ENCODE peak calls at places on chromosomes 7 and 10, in seven cellular contexts. U is GM23338; I is upper lobe of left lung; N is A549; Y is transverse colon; D is effector memory CD4-positive, alpha-beta T cell; W is GM23248. S is an unnamed sample. For H3K4me1, the result is how much of the 10 kb centered on the place peaks cover.

GRCh38 chr10:16950686-16951681 is 133.8 kb upstream of the RSU1 start:
- DNase-seq in I (no peak), U (peak), W (peak), N (no peak), Y (no peak), D (no peak), S (no peak)

GRCh38 chr10:13526952-13527863 is 1.6 kb downstream of the BEND7 start:
- DNase-seq in U (peak), N (peak), Y (no peak), W (peak), D (no peak), I (no peak), S (no peak)

GRCh38 chr10:14253079-14253478 is 77.6 kb downstream of the FRMD4A start:
- DNase-seq in U (no peak), D (no peak), W (no peak), N (no peak), I (no peak), Y (no peak), S (no peak)

GRCh38 chr7:29588900-29589696 is 25.5 kb downstream of the PRR15 start:
- DNase-seq in Y (peak), W (peak), U (peak), I (no peak), N (peak), D (no peak), S (no peak)

GRCh38 chr7:20268832-20269231 is 51.6 kb upstream of the MACC1 start:
- DNase-seq in I (no peak), Y (no peak), W (peak), U (no peak), D (no peak), N (no peak), S (no peak)

GRCh38 chr7:134298902-134299683 is 17.6 kb downstream of the SLC35B4 start:
- DNase-seq in Y (peak), W (no peak), I (no peak), N (no peak), U (no peak), D (no peak), S (no peak)

GRCh38 chr10:94735197-94735596 is 27.3 kb upstream of the CYP2C19 start:
- DNase-seq in Y (no peak), W (no peak), I (no peak), U (no peak), N (no peak), D (no peak), S (no peak)

GRCh38 chr10:70125918-70126590 is 6.6 kb downstream of the AIFM2 start:
- DNase-seq in U (no peak), W (no peak), D (no peak), Y (no peak), N (no peak), I (no peak), S (no peak)

GRCh38 chr7:114916261-114916892 is 5.5 kb upstream of the MDFIC start:
- DNase-seq in N (no peak), U (no peak), W (no peak), Y (no peak), I (no peak), D (no peak), S (no peak)

GRCh38 chr10:124709862-124710261 is 34.3 kb downstream of the FAM53B start:
- DNase-seq in D (no peak), U (no peak), Y (peak), N (no peak), I (peak), W (no peak), S (peak)

GRCh38 chr10:124711145-124711544 is 33.0 kb downstream of the FAM53B start:
- DNase-seq in N (no peak), I (no peak), U (no peak), W (no peak), D (no peak), Y (no peak), S (no peak)

GRCh38 chr10:124708246-124708779 is 35.9 kb downstream of the FAM53B start:
- DNase-seq in I (no peak), W (no peak), D (no peak), U (no peak), N (no peak), Y (no peak), S (no peak)

GRCh38 chr10:124708922-124709520 is 35.2 kb downstream of the FAM53B start:
- DNase-seq in N (no peak), I (no peak), U (peak), Y (no peak), W (no peak), D (no peak), S (no peak)

DNA sequence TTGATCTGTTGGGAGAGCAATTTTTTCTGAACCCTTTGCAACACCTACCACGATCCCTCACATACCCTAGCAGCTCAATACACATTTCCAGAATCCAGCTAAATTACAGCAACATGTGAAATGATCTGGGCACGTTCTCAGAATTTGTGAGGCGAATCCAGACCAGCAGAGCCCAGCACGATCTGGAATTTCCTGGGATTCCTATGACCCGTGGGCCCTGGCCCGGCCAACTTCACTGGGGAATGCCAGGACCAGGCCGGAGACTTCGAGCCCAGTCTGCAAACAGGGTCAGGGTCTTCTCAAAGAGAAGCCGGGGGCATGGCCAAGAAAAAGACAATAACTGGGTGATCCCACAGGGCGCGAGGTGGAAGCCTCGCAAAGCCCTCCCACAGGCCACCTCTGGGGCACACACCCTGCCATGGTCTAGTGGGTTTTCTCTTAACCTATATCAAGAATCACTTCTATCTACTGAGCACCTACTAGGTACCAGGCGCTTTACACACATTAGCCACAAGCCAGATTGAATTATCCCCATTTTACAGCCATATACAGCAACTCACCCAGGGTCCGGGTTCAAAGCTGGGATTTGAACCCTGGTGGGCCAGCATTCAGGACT is 33.8 kb downstream of the FAM53B start:
- DNase-seq in D (no peak), I (no peak), Y (no peak), U (no peak), W (no peak), N (no peak), S (no peak)
- H3K4me1 ChIP-seq in D (half or more), I (half or more), Y (half or more), U (under half), W (under half), N (under half), S (under half)

GRCh38 chr10:63711866-63712716 is 190.9 kb downstream of the REEP3 start:
- DNase-seq in U (no peak), N (peak), I (peak), D (no peak), Y (peak), W (peak), S (peak)

GRCh38 chr10:63710703-63711102 is 189.5 kb downstream of the REEP3 start:
- DNase-seq in I (no peak), N (no peak), Y (no peak), D (no peak), W (no peak), U (no peak), S (no peak)

GRCh38 chr10:63713191-63714144 is 192.3 kb downstream of the REEP3 start:
- DNase-seq in N (no peak), U (peak), W (peak), I (peak), D (no peak), Y (peak), S (peak)

GRCh38 chr10:63712717-63713115 is 191.5 kb downstream of the REEP3 start:
- DNase-seq in N (no peak), D (no peak), U (no peak), Y (no peak), I (no peak), W (peak), S (no peak)

DNA sequence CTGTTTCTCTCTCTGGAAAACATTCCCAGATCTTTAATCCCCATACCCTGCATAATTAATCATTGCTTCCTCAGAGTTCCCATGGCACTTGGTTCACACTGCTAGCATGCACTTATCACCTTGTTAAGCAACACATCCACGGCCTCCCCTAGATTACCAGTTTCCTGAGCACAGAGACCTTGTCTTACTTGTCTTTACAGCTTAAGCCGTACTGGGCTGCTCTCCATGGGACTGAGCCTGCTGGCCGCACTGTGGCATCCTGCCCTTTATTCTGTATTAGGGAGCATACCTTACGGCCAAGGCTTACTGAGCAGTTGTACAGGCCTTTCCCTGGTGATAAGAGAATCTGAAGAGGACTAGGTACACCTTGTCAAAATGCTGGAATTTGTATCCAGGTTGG is 190.2 kb downstream of the REEP3 start:
- DNase-seq in W (no peak), N (no peak), D (no peak), I (peak), Y (no peak), U (peak), S (no peak)
- H3K4me1 ChIP-seq in W (under half), N (half or more), D (under half), I (under half), Y (half or more), U (under half), S (under half)

GRCh38 chr7:116584721-116585120 is 59.9 kb downstream of the CAV1 start:
- DNase-seq in U (no peak), Y (no peak), D (no peak), W (no peak), I (no peak), N (no peak), S (no peak)
- H3K4me1 ChIP-seq in U (under half), Y (under half), D (under half), W (under half), I (under half), N (under half), S (under half)

GRCh38 chr7:102305414-102306268 is 19.0 kb downstream of the SH2B2 start:
- DNase-seq in W (no peak), U (no peak), N (no peak), Y (peak), D (no peak), I (no peak), S (no peak)

GRCh38 chr7:102303669-102304422 is 17.2 kb downstream of the SH2B2 start:
- DNase-seq in Y (no peak), D (no peak), U (no peak), N (no peak), W (no peak), I (no peak), S (no peak)

GRCh38 chr7:102306916-102307677 is 20.4 kb downstream of the SH2B2 start:
- DNase-seq in I (peak), Y (peak), N (no peak), D (no peak), U (peak), W (peak), S (no peak)

GRCh38 chr7:102302025-102302424 is 15.4 kb downstream of the SH2B2 start:
- DNase-seq in I (no peak), Y (no peak), N (no peak), U (no peak), D (no peak), W (no peak), S (no peak)

GRCh38 chr7:102304668-102305067 is 18.0 kb downstream of the SH2B2 start:
- DNase-seq in D (no peak), N (no peak), Y (no peak), U (no peak), I (no peak), W (no peak), S (no peak)
- H3K4me1 ChIP-seq in D (under half), N (under half), Y (under half), U (under half), I (under half), W (under half), S (under half)

GRCh38 chr7:123748171-123748733 is 551 bp downstream of the WASL start:
- DNase-seq in U (peak), D (peak), I (peak), N (peak), W (peak), Y (peak), S (peak)
- H3K4me1 ChIP-seq in U (half or more), D (under half), I (under half), N (under half), W (under half), Y (half or more), S (under half)

DNA sequence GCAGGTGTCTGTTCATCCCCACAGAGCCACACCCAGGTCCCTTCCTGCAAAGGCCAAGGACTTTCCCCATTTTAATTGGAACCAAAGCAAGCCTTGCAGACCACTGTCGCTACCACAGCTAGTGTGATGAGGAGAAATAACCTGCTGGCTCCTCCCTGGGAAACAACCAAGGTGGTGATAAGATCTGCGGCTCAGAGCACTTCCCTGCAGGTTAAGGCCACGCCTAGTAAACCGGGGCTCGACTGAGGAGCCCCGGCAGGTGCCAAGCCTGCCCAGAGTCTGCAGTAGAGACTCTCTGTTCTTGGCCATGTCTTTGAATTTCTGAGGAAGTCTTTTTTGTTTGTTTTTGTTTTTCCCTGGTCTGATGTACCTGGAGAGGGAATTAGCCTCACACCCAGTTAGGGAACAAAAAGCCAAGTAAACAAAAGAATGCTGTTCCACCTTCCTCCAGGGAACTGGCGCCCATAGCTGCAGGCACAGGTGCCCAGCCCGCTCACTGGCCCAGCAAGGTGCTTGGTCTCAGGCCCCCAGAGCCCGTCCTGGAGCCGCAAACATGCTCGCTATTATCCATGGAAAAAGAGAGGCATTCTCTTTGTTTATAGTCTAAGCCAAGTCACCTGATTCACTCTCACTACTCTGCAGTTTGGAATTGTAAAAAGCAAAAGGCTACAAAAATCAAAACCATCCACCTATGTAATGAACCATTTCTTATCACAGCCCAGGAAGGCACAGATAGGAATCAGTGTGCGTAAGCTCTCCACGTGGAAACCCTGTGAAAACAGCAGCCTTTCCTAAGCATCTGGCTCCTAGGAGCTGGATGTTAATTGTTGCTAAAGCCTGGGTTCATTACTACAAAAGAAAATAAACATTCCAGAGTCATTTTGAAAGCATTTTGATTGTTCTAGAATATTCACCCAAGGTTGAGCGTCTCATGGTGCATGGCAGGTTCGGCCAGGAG is 2.7 kb downstream of the GPR146 start:
- DNase-seq in D (peak), Y (peak), U (no peak), W (no peak), N (no peak), I (no peak), S (no peak)
- H3K4me1 ChIP-seq in D (half or more), Y (half or more), U (under half), W (under half), N (under half), I (half or more), S (under half)

GRCh38 chr10:103677486-103677885 is 177.9 kb downstream of the SH3PXD2A start:
- DNase-seq in Y (no peak), U (no peak), I (no peak), D (no peak), W (no peak), N (no peak), S (no peak)
- H3K4me1 ChIP-seq in Y (under half), U (under half), I (under half), D (under half), W (half or more), N (under half), S (under half)

GRCh38 chr7:80588591-80588990 is 49.9 kb upstream of the CD36 start:
- DNase-seq in U (no peak), N (no peak), Y (no peak), D (no peak), I (no peak), W (peak), S (no peak)
- H3K4me1 ChIP-seq in U (under half), N (under half), Y (under half), D (under half), I (under half), W (under half), S (under half)

S was measured in ascending aorta.